ENCODE peak calls at places on chromosomes 3 and 15, in four cellular contexts. T, S, O and W are unnamed samples.

GRCh38 chr3:119322021-119322522 is 27.9 kb downstream of the ARHGAP31 start:
- DNase-seq in T (peak; percentile 30), S (no peak), O (no peak), W (no peak)

GRCh38 chr3:159031280-159031679 is 229.4 kb downstream of the MFSD1 start:
- DNase-seq in T (no peak), S (no peak), O (no peak), W (no peak)

GRCh38 chr3:185087419-185087818 is 65.4 kb downstream of the C3orf70 start:
- DNase-seq in T (no peak), S (no peak), O (no peak), W (no peak)

GRCh38 chr3:152760024-152760563 is 74.8 kb upstream of the P2RY1 start:
- DNase-seq in T (no peak), S (no peak), O (no peak), W (no peak)

GRCh38 chr15:94070341-94071275 is 160.8 kb upstream of the MCTP2 start:
- DNase-seq in T (peak; percentile 26), S (peak; percentile 53), O (no peak), W (peak; percentile 66)

GRCh38 chr3:8650583-8651416 is 6.2 kb upstream of the SSUH2 start:
- DNase-seq in T (no peak), S (no peak), O (no peak), W (no peak)

GRCh38 chr15:34799149-34799824 is 3.9 kb upstream of the ACTC1 start:
- DNase-seq in T (peak; percentile 92), S (no peak), O (no peak), W (no peak)

GRCh38 chr15:38069506-38069905 is 135.1 kb downstream of the TMCO5A start:
- DNase-seq in T (peak; percentile 35), S (peak; percentile 76), O (no peak), W (peak; percentile 66)

GRCh38 chr15:47620960-47621681 is 96.2 kb upstream of the SEMA6D start:
- DNase-seq in T (no peak), S (no peak), O (no peak), W (no peak)

GRCh38 chr3:111737712-111738097 is 121.4 kb upstream of the PHLDB2 start:
- DNase-seq in T (peak; percentile 73), S (no peak), O (no peak), W (no peak)

GRCh38 chr15:85934691-85935090 is 140.0 kb upstream of the KLHL25 start:
- DNase-seq in T (no peak), S (no peak), O (no peak), W (no peak)

GRCh38 chr15:52678036-52678467 is 1.1 kb downstream of the ATOSA start:
- DNase-seq in T (peak; percentile 75), S (peak; percentile 58), O (peak; percentile 42), W (peak; percentile 65)

GRCh38 chr15:76059320-76060097 is at the start of gene TMEM266:
- DNase-seq in T (peak; percentile 30), S (peak; percentile 57), O (no peak), W (peak; percentile 72)

GRCh38 chr3:139558351-139559170 is 19.0 kb upstream of the RBP1 start:
- DNase-seq in T (no peak), S (no peak), O (no peak), W (no peak)
- H3K27ac ChIP-seq in T (no peak overlapping the region), S (no peak overlapping the region), O (no peak overlapping the region), W (no peak overlapping the region)

GRCh38 chr3:191244242-191244867 is 45.3 kb downstream of the OSTN start:
- DNase-seq in T (no peak), S (no peak), O (no peak), W (no peak)
- TF ChIP-seq CTCF in T (peak; percentile 36), S (peak; percentile 57), O (no peak), W (peak; percentile 58)

DNA sequence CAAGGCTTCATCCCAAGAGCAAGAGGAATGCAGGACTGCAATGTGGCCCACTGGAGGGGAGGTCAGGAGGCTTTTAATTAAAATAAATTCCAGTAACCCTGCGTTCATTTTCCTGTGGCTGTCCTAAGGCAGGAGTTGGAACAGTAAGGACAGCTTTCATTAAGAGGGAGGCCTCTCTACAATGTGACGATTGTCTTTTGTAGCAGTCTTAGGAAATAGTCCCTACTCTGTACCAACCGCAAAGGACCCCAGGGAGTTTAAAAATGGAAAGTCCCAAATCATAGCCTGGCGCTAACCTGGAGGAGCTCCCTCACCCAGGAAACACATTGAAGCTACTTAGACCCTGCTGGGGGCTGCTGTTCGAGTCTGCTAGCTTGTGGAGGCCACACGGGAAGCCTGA is 62.8 kb downstream of the SYNM start:
- DNase-seq in T (no peak), S (no peak), O (no peak), W (no peak)
- H3K27ac ChIP-seq in T (no peak overlapping the region), S (no peak overlapping the region), O (no peak overlapping the region), W (no peak overlapping the region)

DNA sequence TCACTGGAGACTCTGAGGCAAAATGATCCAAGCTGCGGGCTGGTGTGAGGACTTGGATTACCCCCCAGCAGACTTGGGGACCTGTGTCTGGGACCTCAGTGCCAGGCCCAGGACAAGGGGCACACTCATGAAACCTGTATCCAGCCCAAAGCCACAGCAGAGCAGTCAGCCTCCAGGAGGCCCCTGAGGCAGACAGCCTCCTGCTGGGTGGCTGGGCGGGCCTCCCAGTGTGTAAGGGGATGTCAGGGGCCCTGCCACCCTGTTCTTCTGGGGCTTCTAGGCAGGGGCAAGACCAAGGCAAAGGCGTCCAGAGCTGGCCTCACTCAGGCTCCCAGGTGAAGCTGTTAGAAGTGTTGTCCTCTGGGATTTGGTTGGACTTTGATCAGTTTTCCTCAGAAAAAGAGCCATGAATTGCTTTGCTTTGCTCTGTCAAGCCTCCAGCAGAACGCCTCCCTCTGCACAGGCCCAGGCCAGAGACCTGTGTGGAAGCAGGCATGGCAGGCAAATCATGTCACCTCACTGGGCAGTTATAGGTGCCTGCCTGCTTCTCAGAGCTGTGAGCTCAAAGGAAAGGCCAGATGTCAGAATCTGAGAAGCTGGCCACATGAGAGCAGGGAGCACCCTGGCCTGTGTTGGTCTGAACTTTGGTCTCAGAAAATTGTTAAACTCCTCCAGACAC is 77.4 kb downstream of the SMAD6 start:
- DNase-seq in T (peak; percentile 14), S (no peak), O (no peak), W (no peak)
- TF ChIP-seq CTCF in T (no peak), S (no peak), O (no peak), W (no peak)

GRCh38 chr15:89409993-89410767 is 75.6 kb upstream of the POLG start:
- DNase-seq in T (no peak), S (no peak), O (no peak), W (no peak)
- H3K27ac ChIP-seq in T (no peak overlapping the region), S (no peak overlapping the region), O (no peak overlapping the region), W (no peak overlapping the region)

GRCh38 chr3:168951884-168952283 is 711.6 kb downstream of the MECOM start:
- DNase-seq in T (no peak), S (no peak), O (no peak), W (no peak)

GRCh38 chr3:168959731-168960130 is 703.8 kb downstream of the MECOM start:
- DNase-seq in T (no peak), S (no peak), O (no peak), W (no peak)

GRCh38 chr3:168951368-168951767 is 712.1 kb downstream of the MECOM start:
- DNase-seq in T (no peak), S (no peak), O (no peak), W (no peak)

GRCh38 chr3:168952551-168952950 is 711.0 kb downstream of the MECOM start:
- DNase-seq in T (no peak), S (no peak), O (no peak), W (no peak)

GRCh38 chr3:168956087-168956486 is 707.4 kb downstream of the MECOM start:
- DNase-seq in T (no peak), S (peak; percentile 49), O (no peak), W (peak; percentile 60)
- TF ChIP-seq CTCF in T (no peak), S (no peak), O (no peak), W (no peak)

GRCh38 chr3:188400494-188401243 is 246.7 kb downstream of the LPP start:
- DNase-seq in T (no peak), S (no peak), O (no peak), W (no peak)

GRCh38 chr3:188396251-188396650 is 242.3 kb downstream of the LPP start:
- DNase-seq in T (no peak), S (no peak), O (no peak), W (no peak)

GRCh38 chr3:188397766-188398705 is 244.1 kb downstream of the LPP start:
- DNase-seq in T (peak; percentile 60), S (no peak), O (no peak), W (peak; percentile 39)

GRCh38 chr3:188394588-188394987 is 240.6 kb downstream of the LPP start:
- DNase-seq in T (no peak), S (no peak), O (no peak), W (no peak)

DNA sequence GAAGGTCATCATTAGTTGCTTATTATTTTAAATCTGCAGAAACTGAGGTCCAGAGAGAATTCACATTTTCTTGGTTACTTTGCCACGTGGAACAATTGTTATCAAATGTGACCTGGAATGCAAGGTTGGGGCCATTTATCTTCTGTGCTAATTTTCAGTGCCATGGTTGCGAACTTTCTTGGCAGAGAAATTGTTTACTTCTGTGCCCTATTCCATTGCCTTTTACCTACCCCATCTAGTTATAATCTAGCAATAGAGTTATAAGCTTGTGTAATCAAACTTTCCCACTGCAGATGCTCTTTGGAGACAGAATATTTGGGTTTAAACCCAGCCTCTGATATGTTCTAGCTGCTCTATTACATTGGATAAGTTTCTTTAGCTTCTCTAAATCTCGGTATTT is 242.9 kb downstream of the LPP start:
- DNase-seq in T (no peak), S (no peak), O (no peak), W (no peak)
- H3K27ac ChIP-seq in T (peak overlapping the region; percentile 71), S (peak overlapping the region; percentile 51), O (no peak overlapping the region), W (peak overlapping the region; percentile 33)

DNA sequence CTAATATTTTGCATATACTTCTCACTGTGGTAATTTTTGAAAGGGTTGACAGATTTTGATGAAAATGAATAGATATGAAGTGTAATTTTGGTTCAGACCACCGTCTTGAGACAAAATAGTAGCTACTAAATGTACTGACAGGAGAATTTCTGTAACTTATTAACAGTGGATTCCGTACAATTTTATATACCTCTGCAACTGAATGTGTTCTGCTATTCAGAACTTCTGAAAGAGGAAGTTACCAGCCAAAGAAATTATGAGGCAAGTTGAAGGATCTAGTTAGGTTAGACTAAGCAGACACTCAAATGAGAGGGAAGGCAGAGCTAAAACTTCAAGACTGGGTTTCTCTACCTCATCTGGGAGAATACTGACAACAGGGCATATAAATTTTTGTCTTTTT is 29.4 kb downstream of the GAP43 start:
- DNase-seq in T (no peak), S (no peak), O (no peak), W (no peak)
- TF ChIP-seq CTCF in T (no peak), S (no peak), O (no peak), W (no peak)